ENCODE peak calls at places on chromosomes 12 and 14, in five cellular contexts. L is brain microvascular endothelial cell, T is cardiac muscle cell, U is fibroblast of lung, I is body of pancreas. H is an unnamed sample.
A peak's percentile ranks its signal among the peaks of the same experiment; 100 is the strongest.

GRCh38 chr14:99078426-99078825 is 193.6 kb downstream of the BCL11B start:
- DNase-seq in L (no peak), I (no peak), T (no peak), U (no peak), H (no peak)

GRCh38 chr14:93086441-93087055 is 29.2 kb downstream of the ITPK1 start:
- DNase-seq in T (no peak), U (no peak), I (no peak), L (no peak), H (no peak)

GRCh38 chr12:132837693-132838463 is 9.2 kb upstream of the GOLGA3 start:
- DNase-seq in U (no peak), L (no peak), I (no peak), T (no peak), H (no peak)

GRCh38 chr14:100449225-100449987 is 126.3 kb downstream of the SLC25A47 start:
- DNase-seq in T (no peak), I (peak; percentile 50), U (no peak), L (no peak), H (no peak)

GRCh38 chr12:21451529-21451928 is 14.1 kb downstream of the PYROXD1 start:
- DNase-seq in L (peak; percentile 18), T (peak; percentile 8), U (peak; percentile 79), I (no peak), H (peak; percentile 56)

GRCh38 chr14:72617391-72618011 is 276.4 kb downstream of the DPF3 start:
- DNase-seq in I (no peak), U (peak; percentile 82), L (no peak), T (peak; percentile 14), H (peak; percentile 77)

GRCh38 chr12:107361970-107362369 is 268.6 kb upstream of the CRY1 start:
- DNase-seq in I (no peak), L (no peak), U (no peak), T (no peak), H (no peak)

GRCh38 chr12:122949405-122949804 is 16.9 kb downstream of the ABCB9 start:
- DNase-seq in T (no peak), U (no peak), I (no peak), L (no peak), H (no peak)

GRCh38 chr14:71721791-71722190 is 210.4 kb upstream of the RGS6 start:
- DNase-seq in T (no peak), U (no peak), L (no peak), I (no peak), H (no peak)

GRCh38 chr14:34665785-34666425 is 36.0 kb upstream of the SNX6 start:
- DNase-seq in U (peak; percentile 94), I (peak; percentile 13), L (peak; percentile 89), T (peak; percentile 92), H (peak; percentile 89)

GRCh38 chr14:63725786-63726185 is 2.1 kb downstream of the SGPP1 start:
- DNase-seq in T (no peak), U (no peak), I (no peak), L (no peak), H (peak; percentile 19)

GRCh38 chr14:56989359-56989758 is 179.1 kb upstream of the OTX2 start:
- DNase-seq in T (no peak), U (no peak), I (no peak), L (no peak), H (no peak)

GRCh38 chr14:71592361-71592760 is 339.9 kb upstream of the RGS6 start:
- DNase-seq in U (peak; percentile 45), L (no peak), T (no peak), I (no peak), H (no peak)

GRCh38 chr14:49796025-49796424 is 28.1 kb downstream of the KLHDC2 start:
- DNase-seq in L (no peak), I (no peak), T (no peak), U (no peak), H (no peak)

GRCh38 chr12:48615681-48616080 is 45.8 kb upstream of the LALBA start:
- DNase-seq in I (no peak), T (peak; percentile 3), U (no peak), L (no peak), H (no peak)

GRCh38 chr12:75848961-75849360 is 182.6 kb downstream of the PHLDA1 start:
- DNase-seq in I (no peak), L (no peak), U (no peak), T (no peak), H (no peak)

GRCh38 chr12:95203477-95203843 is 13.8 kb downstream of the FGD6 start:
- DNase-seq in L (no peak), T (no peak), I (no peak), U (no peak), H (no peak)

GRCh38 chr14:41604793-41605534 is 1.7 kb upstream of the LRFN5 start:
- DNase-seq in T (peak; percentile 93), U (peak; percentile 89), L (no peak), I (no peak), H (peak; percentile 91)

GRCh38 chr12:119749666-119750065 is 81.7 kb downstream of the PRKAB1 start:
- DNase-seq in U (peak; percentile 29), L (no peak), T (peak; percentile 16), I (no peak), H (peak; percentile 28)

GRCh38 chr12:96719671-96720362 is 187.2 kb upstream of the NEDD1 start:
- DNase-seq in T (peak; percentile 21), I (no peak), U (peak; percentile 18), L (peak; percentile 53), H (peak; percentile 64)

GRCh38 chr12:39972119-39972518 is 133.8 kb downstream of the SLC2A13 start:
- DNase-seq in L (no peak), U (peak; percentile 48), T (peak; percentile 66), I (no peak), H (no peak)

GRCh38 chr14:101767618-101768362 is 6.3 kb downstream of the PPP2R5C start:
- DNase-seq in U (no peak), L (no peak), I (no peak), T (no peak), H (no peak)
- TF ChIP-seq CTCF in U (no peak), L (no peak), I (no peak), T (no peak), H (no peak)

GRCh38 chr14:20807304-20807956 is 4.8 kb upstream of the RNASE1 start:
- DNase-seq in U (no peak), I (no peak), T (no peak), L (no peak), H (no peak)

GRCh38 chr14:20808084-20808483 is 5.4 kb upstream of the RNASE1 start:
- DNase-seq in L (no peak), T (no peak), U (no peak), I (no peak), H (no peak)

GRCh38 chr14:20809917-20810316 is 7.3 kb upstream of the RNASE1 start:
- DNase-seq in U (no peak), I (no peak), L (no peak), T (no peak), H (no peak)

GRCh38 chr14:20811994-20812393 is 9.3 kb upstream of the RNASE1 start:
- DNase-seq in L (no peak), U (no peak), T (peak; percentile 27), I (peak; percentile 59), H (no peak)

DNA sequence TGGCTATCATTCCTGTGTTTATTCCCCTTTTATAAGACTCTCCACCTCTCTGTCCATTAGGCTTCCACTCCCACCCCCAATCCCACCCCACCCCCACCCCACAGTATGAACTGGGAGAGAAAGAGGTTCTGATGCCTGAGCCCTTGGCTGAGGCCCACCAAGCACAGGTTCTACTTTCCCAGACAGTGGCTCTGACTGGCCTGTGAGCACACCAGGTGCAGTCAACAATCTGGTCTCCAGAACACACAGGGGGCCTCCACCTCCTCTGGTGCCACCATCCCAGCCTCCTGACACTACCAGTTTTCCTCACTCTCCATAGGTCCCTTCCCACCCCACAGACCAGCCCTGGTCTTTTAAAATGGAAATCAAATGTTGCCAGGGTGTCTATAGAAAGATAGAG is 9.9 kb upstream of the RNASE1 start:
- DNase-seq in L (no peak), U (no peak), I (peak; percentile 87), T (no peak), H (no peak)
- H3K4me3 ChIP-seq in L (no peak overlapping the region), U (no peak overlapping the region), I (no peak overlapping the region), T (no peak overlapping the region), H (no peak overlapping the region)

DNA sequence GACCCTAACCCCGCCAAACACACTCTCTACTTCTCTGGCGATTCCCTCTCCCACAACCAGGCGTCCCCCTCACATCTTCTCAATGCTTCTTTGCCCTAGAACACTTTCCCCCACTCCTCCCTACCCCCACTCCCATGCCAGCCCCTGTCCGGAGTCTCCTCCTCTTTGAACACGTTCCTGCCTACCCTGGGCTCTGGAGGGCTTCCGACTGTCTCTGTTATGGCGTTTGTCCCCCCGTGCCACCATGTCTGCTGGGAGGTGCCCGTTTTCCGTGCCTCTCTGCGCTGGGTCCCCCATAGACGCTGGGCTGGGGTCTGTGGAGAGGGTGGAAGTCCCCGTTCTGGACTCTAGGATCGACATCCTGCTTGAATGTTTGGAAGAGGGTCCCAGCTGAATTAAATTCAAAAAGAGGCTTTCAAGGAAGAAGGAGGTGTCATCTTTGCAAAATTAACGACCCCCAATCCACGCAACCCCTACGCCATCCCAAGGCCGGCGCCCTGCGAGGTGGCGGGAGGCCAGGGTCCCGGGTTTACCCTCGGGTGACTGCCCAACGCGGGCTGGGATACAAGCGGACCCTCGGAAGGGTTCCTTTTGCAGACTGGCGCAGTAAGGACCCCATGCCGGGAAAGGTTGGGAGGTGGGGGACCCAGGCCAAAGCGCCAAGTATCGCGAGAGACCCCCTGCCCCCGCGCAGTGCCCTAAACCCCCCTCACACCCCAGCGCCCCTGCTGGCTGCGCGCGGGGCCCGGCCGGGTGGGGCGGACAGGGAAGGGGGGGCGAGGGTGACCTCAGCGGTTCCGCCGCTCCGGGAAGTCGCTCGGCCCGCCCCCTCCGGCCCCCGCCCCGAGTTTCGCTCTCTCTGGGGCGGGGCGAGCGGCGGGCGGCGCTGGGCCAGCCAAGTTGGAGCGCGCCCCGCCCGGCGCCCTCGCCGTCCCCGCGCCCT is 973 bp upstream of the ZBTB42 start:
- DNase-seq in L (peak; percentile 24), I (peak; percentile 93), U (peak; percentile 78), T (peak; percentile 85), H (peak; percentile 79)
- TF ChIP-seq CTCF in L (peak; percentile 55), I (peak; percentile 20), U (peak; percentile 28), T (peak; percentile 38), H (peak; percentile 47)

GRCh38 chr12:59383426-59383822 is 212.4 kb upstream of the SLC16A7 start:
- DNase-seq in U (peak; percentile 18), L (no peak), T (peak; percentile 74), I (no peak), H (no peak)

GRCh38 chr12:59381106-59381505 is 214.7 kb upstream of the SLC16A7 start:
- DNase-seq in T (no peak), I (no peak), U (no peak), L (no peak), H (no peak)

GRCh38 chr12:59388694-59389093 is 207.1 kb upstream of the SLC16A7 start:
- DNase-seq in L (no peak), I (no peak), U (no peak), T (no peak), H (no peak)

GRCh38 chr12:59388176-59388575 is 207.7 kb upstream of the SLC16A7 start:
- DNase-seq in U (no peak), T (no peak), L (no peak), I (no peak), H (no peak)

DNA sequence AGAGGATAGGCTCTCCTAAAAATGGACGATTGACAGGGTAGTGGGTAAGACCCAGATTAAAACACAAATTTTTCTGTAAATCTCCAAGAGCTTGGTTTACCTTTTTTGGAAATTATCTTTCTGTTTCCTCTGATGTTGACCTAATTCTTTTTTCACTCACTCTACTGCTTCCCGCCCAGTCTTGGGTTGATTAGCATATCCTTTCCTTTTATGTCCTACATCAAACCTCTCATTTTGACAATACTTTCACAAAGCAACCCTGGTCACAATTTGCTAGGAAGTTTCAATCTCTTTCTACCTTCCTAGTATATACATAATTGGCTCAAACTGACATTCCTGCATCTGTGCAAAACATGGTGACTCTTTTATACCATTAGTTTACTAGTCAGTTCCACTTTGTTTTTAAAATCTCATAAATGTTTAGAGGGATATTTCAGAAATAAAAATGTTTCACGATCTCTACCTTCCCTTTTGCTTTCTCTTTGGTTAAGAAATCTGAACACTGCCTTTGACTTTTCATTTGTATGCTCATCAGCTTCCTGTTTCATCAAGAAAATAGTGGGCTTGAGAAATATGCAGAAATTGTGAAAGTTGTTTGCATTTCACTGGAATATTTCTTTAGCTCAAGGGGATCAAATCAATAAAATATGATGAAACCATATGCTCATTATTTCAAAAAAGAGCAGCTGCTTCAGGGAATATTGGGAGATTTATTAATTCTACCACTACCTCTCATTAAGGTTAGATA is 213.0 kb upstream of the SLC16A7 start:
- DNase-seq in L (no peak), I (no peak), T (no peak), U (no peak), H (no peak)
- H3K4me3 ChIP-seq in L (no peak overlapping the region), I (no peak overlapping the region), T (no peak overlapping the region), U (peak overlapping the region; percentile 32), H (no peak overlapping the region)

H was measured in astrocyte of the spinal cord.